ENCODE peak calls at places on chromosomes 12 and 14, in ten cellular contexts. M is cardiac fibroblast, C is testis, H is heart left ventricle, L is fibroblast of lung, I is endothelial cell of umbilical vein, E is stomach, Z is MM.1S, T is fibroblast of pulmonary artery, U is uterus. Y is an unnamed sample.

GRCh38 chr14:74239848-74240793 is 872 bp downstream of the VSX2 start:
- DNase-seq in M (no peak), C (no peak), H (no peak), L (no peak), I (peak), E (no peak), Z (no peak), T (no peak), U (no peak), Y (no peak)

GRCh38 chr14:104386281-104386841 is 193.2 kb upstream of the C14orf180 start:
- DNase-seq in M (no peak), C (no peak), H (no peak), L (no peak), I (no peak), E (no peak), Z (no peak), T (no peak), U (no peak), Y (no peak)

GRCh38 chr14:47040490-47040889 is 388.9 kb upstream of the RPL10L start:
- DNase-seq in M (no peak), C (peak), H (no peak), L (peak), I (peak), E (no peak), Z (peak), T (no peak), U (no peak), Y (no peak)

GRCh38 chr12:60012659-60013058 is 416.8 kb downstream of the SLC16A7 start:
- DNase-seq in M (no peak), C (no peak), H (no peak), L (no peak), I (no peak), E (no peak), Z (no peak), T (no peak), U (no peak), Y (no peak)

GRCh38 chr14:36655963-36656768 is 5.5 kb upstream of the PAX9 start:
- DNase-seq in M (no peak), C (peak), H (no peak), L (no peak), I (no peak), E (no peak), Z (no peak), T (no peak), U (no peak), Y (no peak)

GRCh38 chr12:102917026-102917787 is at the start of gene PAH:
- DNase-seq in M (no peak), C (peak), H (no peak), L (no peak), I (no peak), E (peak), Z (no peak), T (no peak), U (no peak), Y (no peak)

GRCh38 chr12:15852383-15852782 is 29.8 kb upstream of the STRAP start:
- DNase-seq in M (peak), C (no peak), H (no peak), L (no peak), I (no peak), E (no peak), Z (no peak), T (peak), U (no peak), Y (peak)

GRCh38 chr12:129607293-129607692 is 296.5 kb downstream of the TMEM132D start:
- DNase-seq in M (no peak), C (peak), H (no peak), L (peak), I (no peak), E (no peak), Z (no peak), T (peak), U (no peak), Y (peak)

GRCh38 chr14:36091096-36091495 is 85.4 kb downstream of the PTCSC3 start:
- DNase-seq in M (peak), C (no peak), H (no peak), L (peak), I (no peak), E (peak), Z (no peak), T (peak), U (no peak), Y (peak)

GRCh38 chr12:112011685-112012084 is 1.3 kb downstream of the TMEM116 start:
- DNase-seq in M (no peak), C (no peak), H (no peak), L (no peak), I (no peak), E (no peak), Z (no peak), T (no peak), U (no peak), Y (no peak)
- H3K4me3 ChIP-seq in M (no peak), C (peak), H (peak), L (peak), I (no peak), E (peak), Z (no peak), T (no peak), U (no peak), Y (no peak)

GRCh38 chr14:77125275-77126073 is 16.1 kb downstream of the ZDHHC22 start:
- DNase-seq in M (no peak), C (no peak), H (no peak), L (no peak), I (no peak), E (no peak), Z (no peak), T (no peak), U (no peak), Y (no peak)
- TF ChIP-seq CTCF in M (no peak), C (no peak), H (peak), L (peak), I (no peak), E (no peak), Z (no peak), T (no peak), U (no peak), Y (no peak)

GRCh38 chr12:95142752-95143151 is 69.3 kb upstream of the NR2C1 start:
- DNase-seq in M (no peak), C (no peak), H (no peak), L (no peak), I (no peak), E (no peak), Z (no peak), T (no peak), U (no peak), Y (no peak)

GRCh38 chr12:95150501-95150900 is 66.8 kb downstream of the FGD6 start:
- DNase-seq in M (no peak), C (no peak), H (no peak), L (no peak), I (no peak), E (no peak), Z (no peak), T (no peak), U (no peak), Y (no peak)

GRCh38 chr12:95147836-95148235 is 69.4 kb downstream of the FGD6 start:
- DNase-seq in M (no peak), C (no peak), H (no peak), L (no peak), I (no peak), E (no peak), Z (no peak), T (no peak), U (no peak), Y (no peak)

GRCh38 chr12:95143784-95144205 is 70.4 kb upstream of the NR2C1 start:
- DNase-seq in M (peak), C (no peak), H (no peak), L (peak), I (peak), E (no peak), Z (no peak), T (peak), U (no peak), Y (peak)

DNA sequence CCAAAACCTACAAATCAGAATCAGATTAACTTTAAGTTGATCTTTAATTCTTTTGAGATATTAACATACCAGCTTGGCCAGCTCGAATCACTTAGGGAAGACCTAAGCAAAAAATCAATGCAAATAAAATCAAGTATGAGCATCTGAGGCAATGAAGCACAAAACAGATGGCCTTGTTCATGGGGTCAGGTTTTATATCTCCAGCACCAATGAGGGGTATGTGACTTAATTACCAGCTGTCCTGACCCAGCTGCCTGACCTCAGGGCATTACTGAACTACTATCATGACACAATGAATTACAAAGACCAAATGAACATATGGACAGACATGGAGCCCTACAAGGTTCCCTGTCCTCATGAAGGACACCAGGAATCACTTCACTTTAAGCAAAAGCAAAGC is 70.5 kb downstream of the FGD6 start:
- DNase-seq in M (no peak), C (no peak), H (no peak), L (no peak), I (no peak), E (no peak), Z (no peak), T (no peak), U (no peak), Y (no peak)
- H3K4me3 ChIP-seq in M (no peak), C (no peak), H (no peak), L (no peak), I (no peak), E (no peak), Z (no peak), T (no peak), U (no peak), Y (no peak)

GRCh38 chr14:57418999-57419398 is 28.6 kb downstream of the NAA30 start:
- DNase-seq in M (no peak), C (no peak), H (no peak), L (no peak), I (no peak), E (no peak), Z (no peak), T (no peak), U (no peak), Y (no peak)

GRCh38 chr14:57420986-57421385 is 30.6 kb downstream of the NAA30 start:
- DNase-seq in M (peak), C (no peak), H (no peak), L (peak), I (no peak), E (no peak), Z (no peak), T (no peak), U (no peak), Y (peak)

GRCh38 chr14:57413849-57414248 is 23.5 kb downstream of the NAA30 start:
- DNase-seq in M (no peak), C (no peak), H (no peak), L (peak), I (no peak), E (no peak), Z (no peak), T (no peak), U (no peak), Y (no peak)

GRCh38 chr14:57420033-57420432 is 29.6 kb downstream of the NAA30 start:
- DNase-seq in M (no peak), C (no peak), H (no peak), L (no peak), I (no peak), E (no peak), Z (no peak), T (no peak), U (no peak), Y (no peak)

GRCh38 chr14:57417228-57417627 is 26.8 kb downstream of the NAA30 start:
- DNase-seq in M (no peak), C (no peak), H (no peak), L (no peak), I (no peak), E (no peak), Z (no peak), T (no peak), U (no peak), Y (no peak)
- TF ChIP-seq CTCF in M (no peak), C (no peak), H (no peak), L (no peak), I (no peak), E (no peak), Z (no peak), T (no peak), U (no peak), Y (no peak)

DNA sequence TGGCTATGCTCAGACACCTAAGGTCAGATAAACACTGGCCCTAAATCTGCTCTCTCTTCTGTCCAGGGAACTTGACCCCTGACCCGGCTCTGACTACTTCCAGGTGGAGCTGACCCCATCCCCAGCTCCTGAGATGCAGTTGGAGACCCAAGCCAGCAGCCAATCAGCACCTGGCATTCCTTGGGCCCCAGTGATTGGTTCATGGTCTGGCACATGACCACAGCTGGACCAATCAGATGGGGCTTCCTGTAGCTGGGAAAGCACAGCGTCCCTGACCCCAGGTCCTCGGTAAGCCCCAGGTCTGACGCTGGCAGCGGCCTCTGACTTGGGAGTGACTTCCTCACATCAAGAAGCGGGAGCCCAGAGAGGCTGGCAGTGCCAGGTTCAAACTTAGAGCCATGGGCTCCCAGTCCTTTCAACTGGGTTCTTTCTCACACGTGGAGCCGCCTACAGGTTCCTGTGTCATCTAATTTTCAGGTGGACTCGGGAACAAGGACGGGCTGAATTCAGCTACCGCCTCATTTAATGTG is 915.4 kb upstream of the TMEM132C start:
- DNase-seq in M (no peak), C (peak), H (no peak), L (no peak), I (no peak), E (no peak), Z (no peak), T (no peak), U (no peak), Y (no peak)
- H3K4me3 ChIP-seq in M (no peak), C (peak), H (no peak), L (no peak), I (no peak), E (no peak), Z (no peak), T (no peak), U (no peak), Y (no peak)

Y was measured in AG10803.